ENCODE peak calls at places on chromosome 4, in four cellular contexts. Z, N, G and U are unnamed samples.

GRCh38 chr4:7411491-7411890 is 23.2 kb downstream of the PSAPL1 start:
- DNase-seq in N (no peak), G (no peak), Z (no peak), U (no peak)

GRCh38 chr4:78566834-78567501 is 15.4 kb downstream of the ANXA3 start:
- DNase-seq in Z (no peak), N (no peak), G (peak), U (no peak)

GRCh38 chr4:157128395-157128794 is 52.4 kb downstream of the GLRB start:
- DNase-seq in N (peak), Z (no peak), G (peak), U (peak)

GRCh38 chr4:41360911-41361830 is 104.4 kb downstream of the UCHL1 start:
- DNase-seq in G (no peak), N (no peak), Z (peak), U (peak)

GRCh38 chr4:184628103-184628502 is 21.1 kb downstream of the CASP3 start:
- DNase-seq in Z (no peak), G (no peak), N (no peak), U (no peak)

GRCh38 chr4:94339779-94340178 is 2.9 kb downstream of the HPGDS start:
- DNase-seq in G (no peak), Z (no peak), N (no peak), U (no peak)

GRCh38 chr4:66351761-66352160 is 681.5 kb upstream of the EPHA5 start:
- DNase-seq in N (no peak), Z (no peak), G (peak), U (peak)

GRCh38 chr4:76251448-76252270 is at the start of gene FAM47E:
- DNase-seq in G (peak), N (peak), Z (peak), U (no peak)

GRCh38 chr4:160414516-160414915 is 1311.6 kb downstream of the RAPGEF2 start:
- DNase-seq in N (no peak), G (no peak), Z (no peak), U (no peak)

GRCh38 chr4:164538061-164538460 is 215.9 kb upstream of the SMIM31 start:
- DNase-seq in G (no peak), Z (no peak), N (no peak), U (no peak)

GRCh38 chr4:45063166-45063565 is 336.8 kb upstream of the GNPDA2 start:
- DNase-seq in N (no peak), G (no peak), Z (no peak), U (no peak)

GRCh38 chr4:860561-860960 is 34.6 kb upstream of the CPLX1 start:
- DNase-seq in N (no peak), Z (no peak), G (no peak), U (no peak)

GRCh38 chr4:19983072-19983471 is 268.6 kb upstream of the SLIT2 start:
- DNase-seq in G (peak), Z (no peak), N (no peak), U (peak)

GRCh38 chr4:132227349-132228165 is 921.5 kb upstream of the PCDH10 start:
- DNase-seq in Z (peak), G (peak), N (no peak), U (peak)

GRCh38 chr4:8644461-8644891 is 51.9 kb downstream of the CPZ start:
- DNase-seq in N (no peak), Z (no peak), G (no peak), U (no peak)

GRCh38 chr4:133149932-133150642 is 993 bp downstream of the PCDH10 start:
- DNase-seq in G (no peak), Z (no peak), N (no peak), U (no peak)

GRCh38 chr4:140755811-140756291 is 334 bp downstream of the TBC1D9 start:
- DNase-seq in N (peak), Z (peak), G (peak), U (peak)

GRCh38 chr4:140752669-140753068 is 3.5 kb downstream of the TBC1D9 start:
- DNase-seq in Z (no peak), G (no peak), N (no peak), U (no peak)

GRCh38 chr4:140757220-140757607 is 1.0 kb upstream of the TBC1D9 start:
- DNase-seq in N (no peak), Z (no peak), G (no peak), U (no peak)

GRCh38 chr4:140754918-140755810 is 1.0 kb downstream of the TBC1D9 start:
- DNase-seq in Z (no peak), N (no peak), G (no peak), U (no peak)

GRCh38 chr4:140756292-140757219 is at the start of gene TBC1D9:
- DNase-seq in N (peak), Z (peak), G (peak), U (peak)
- TF ChIP-seq CTCF in N (peak), Z (no peak), G (no peak), U (no peak)

GRCh38 chr4:87121332-87122065 is 98.9 kb downstream of the KLHL8 start:
- DNase-seq in N (no peak), Z (no peak), G (peak), U (peak)
- H3K4me3 ChIP-seq in N (no peak), Z (no peak), G (no peak), U (no peak)

GRCh38 chr4:64330143-64330542 is 79.1 kb downstream of the TECRL start:
- DNase-seq in N (no peak), G (no peak), Z (no peak), U (no peak)
- TF ChIP-seq CTCF in N (no peak), G (no peak), Z (no peak), U (no peak)

DNA sequence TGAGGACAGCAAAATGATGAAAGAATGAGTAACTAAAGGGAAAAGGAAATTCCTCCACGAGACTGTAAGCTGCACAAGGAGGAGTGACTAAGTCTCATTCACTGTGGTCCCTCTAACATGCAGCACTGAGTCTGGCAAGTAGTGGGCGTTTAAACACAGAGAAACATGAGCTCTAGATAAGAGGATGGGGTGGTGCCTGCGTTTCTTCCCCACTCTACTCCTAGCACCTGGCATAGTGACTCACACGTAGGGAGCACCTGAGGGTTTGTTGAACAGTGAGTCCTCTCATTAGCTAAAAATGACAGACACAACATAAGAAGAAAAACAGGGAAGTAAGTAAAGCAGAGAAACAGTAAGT is 105.8 kb upstream of the CBR4 start:
- DNase-seq in Z (no peak), G (peak), N (no peak), U (peak)
- H3K4me3 ChIP-seq in Z (no peak), G (no peak), N (no peak), U (no peak)

GRCh38 chr4:134911941-134912340 is 710.4 kb upstream of the PABPC4L start:
- DNase-seq in N (no peak), G (no peak), Z (no peak), U (no peak)

GRCh38 chr4:134905061-134905460 is 703.5 kb upstream of the PABPC4L start:
- DNase-seq in Z (no peak), N (no peak), G (no peak), U (no peak)

DNA sequence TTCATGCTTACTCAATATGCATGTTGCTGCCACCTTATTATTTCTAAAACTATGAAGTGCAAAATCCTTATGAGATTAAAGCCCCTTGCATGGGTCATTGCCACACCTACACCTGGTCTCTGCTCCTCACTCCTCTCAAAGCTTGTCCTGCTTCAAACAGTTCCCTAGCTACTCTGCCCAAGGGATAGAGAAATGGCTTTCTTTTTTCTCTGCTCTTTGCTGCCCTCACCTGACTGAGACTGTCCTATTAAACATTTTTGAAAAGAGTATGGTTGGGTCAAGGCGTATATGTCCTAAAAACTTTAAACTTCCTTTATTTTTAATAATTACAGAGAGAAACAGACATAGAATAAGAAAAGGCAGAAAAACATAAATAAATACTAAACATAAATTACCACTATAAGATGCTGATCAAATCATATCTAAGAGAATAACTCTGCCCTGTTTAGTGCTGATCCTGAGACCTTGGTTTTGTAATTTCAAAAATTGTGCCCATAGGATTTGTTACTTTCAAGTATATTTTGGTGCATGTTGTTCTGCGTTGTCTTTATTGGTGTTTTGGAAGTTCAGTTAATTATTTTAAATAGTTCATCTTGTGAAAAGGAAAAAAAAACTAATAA is 704.9 kb upstream of the PABPC4L start:
- DNase-seq in Z (no peak), N (no peak), G (peak), U (no peak)
- TF ChIP-seq CTCF in Z (no peak), N (no peak), G (peak), U (no peak)

GRCh38 chr4:181478675-181479074 is 764.5 kb upstream of the TENM3 start:
- DNase-seq in G (no peak), N (no peak), Z (no peak), U (no peak)

GRCh38 chr4:181475781-181476180 is 767.4 kb upstream of the TENM3 start:
- DNase-seq in Z (peak), G (no peak), N (no peak), U (no peak)

GRCh38 chr4:181479145-181479544 is 764.1 kb upstream of the TENM3 start:
- DNase-seq in N (no peak), G (no peak), Z (no peak), U (no peak)
- H3K4me3 ChIP-seq in N (no peak), G (no peak), Z (no peak), U (no peak)

DNA sequence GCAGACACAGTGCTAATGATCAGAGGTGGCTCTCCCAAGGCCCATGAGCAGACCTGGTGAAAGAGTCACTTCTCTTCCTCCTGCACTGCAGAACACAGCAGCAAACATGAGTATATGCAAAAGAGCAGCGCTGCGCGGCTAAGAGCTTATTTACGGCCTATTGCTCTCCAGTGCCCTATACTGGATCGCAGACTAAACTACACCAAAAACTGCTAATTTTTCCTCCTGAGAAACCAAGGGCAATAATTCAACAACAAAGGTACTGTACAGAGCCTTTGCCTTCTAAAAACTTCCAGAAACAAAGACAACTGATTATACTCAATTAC is 702.5 kb downstream of the ARAP2 start:
- DNase-seq in Z (no peak), G (no peak), N (no peak), U (no peak)
- TF ChIP-seq CTCF in Z (no peak), G (no peak), N (no peak), U (no peak)

GRCh38 chr4:25330335-25330734 is 17.8 kb downstream of the ZCCHC4 start:
- DNase-seq in N (no peak), G (no peak), Z (no peak), U (no peak)

DNA sequence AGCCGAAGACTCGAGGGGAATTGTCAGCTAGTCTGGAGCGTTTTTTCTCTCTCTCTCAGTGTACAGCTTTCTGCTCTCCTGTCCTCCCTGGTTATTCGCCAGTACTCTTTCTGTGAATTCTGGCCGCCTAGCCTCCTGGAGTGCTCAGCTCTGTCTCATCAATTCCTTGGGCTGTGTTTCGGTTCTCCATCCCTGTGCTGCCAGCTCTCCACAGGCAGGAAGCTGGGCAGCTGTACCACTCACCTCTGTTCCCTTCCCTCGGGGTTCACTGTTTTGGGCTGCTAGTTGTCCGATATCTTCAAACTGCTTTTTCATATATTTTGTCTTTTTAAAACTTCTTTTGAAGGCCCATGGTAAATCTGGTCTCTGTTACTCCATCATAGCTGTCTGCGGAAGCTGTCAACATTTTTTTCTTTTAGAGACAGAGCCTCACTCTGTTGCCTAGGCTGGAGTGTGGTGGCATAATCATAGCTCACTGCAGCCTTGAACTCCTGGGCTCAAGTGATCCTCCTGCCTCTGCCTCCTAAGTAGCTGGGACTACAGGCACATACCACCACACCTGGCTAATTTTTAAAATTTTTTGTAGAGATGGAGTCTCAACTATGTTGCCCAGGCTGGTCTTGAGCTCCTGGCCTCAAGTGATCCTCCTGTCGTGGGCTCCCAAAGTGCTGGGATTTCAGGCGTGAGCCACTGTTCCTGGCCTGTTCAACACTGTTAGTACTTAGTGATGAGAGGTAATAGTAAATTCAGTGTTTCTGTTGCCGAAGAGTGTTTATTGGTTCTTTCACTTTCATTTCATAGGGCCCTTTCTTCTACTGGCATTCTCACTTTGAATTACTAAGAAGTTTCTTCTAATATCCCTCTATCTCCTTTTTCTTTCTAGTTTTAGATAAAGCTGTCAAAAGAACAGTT is 18.6 kb downstream of the ZCCHC4 start:
- DNase-seq in G (no peak), Z (no peak), N (no peak), U (peak)
- H3K4me3 ChIP-seq in G (no peak), Z (no peak), N (no peak), U (peak)